ENCODE peak calls at places on chromosomes 16 and 17, in seven cellular contexts. G, C, T, S, W, Z and Y are unnamed samples.

GRCh38 chr16:83533193-83533592 is 274.6 kb upstream of the HSBP1 start:
- DNase-seq in T (peak; percentile 78), C (no peak), S (no peak), W (no peak), Z (peak; percentile 55), G (no peak), Y (peak; percentile 29)

GRCh38 chr17:74585711-74586110 is 6.4 kb downstream of the CD300LD start:
- DNase-seq in Z (no peak), C (no peak), S (no peak), T (no peak), G (no peak), W (no peak), Y (no peak)

GRCh38 chr16:6682142-6682811 is 650.4 kb upstream of the RBFOX1 start:
- DNase-seq in Z (no peak), W (peak; percentile 85), G (peak; percentile 44), S (peak; percentile 34), T (no peak), C (peak; percentile 83), Y (peak; percentile 84)

GRCh38 chr16:75514296-75514695 is 19.1 kb upstream of the CHST6 start:
- DNase-seq in W (no peak), T (no peak), S (no peak), Z (no peak), C (no peak), G (no peak), Y (no peak)

GRCh38 chr16:57600048-57600835 is 28.2 kb upstream of the ADGRG1 start:
- DNase-seq in G (peak; percentile 52), T (peak; percentile 32), S (peak; percentile 76), C (peak; percentile 91), Z (peak; percentile 23), W (peak; percentile 87), Y (peak; percentile 80)

GRCh38 chr16:80899804-80900592 is 95.6 kb upstream of the CDYL2 start:
- DNase-seq in G (no peak), C (no peak), W (peak; percentile 23), T (peak; percentile 76), S (peak; percentile 57), Z (no peak), Y (no peak)

GRCh38 chr16:56294599-56294998 is 103.3 kb downstream of the GNAO1 start:
- DNase-seq in W (no peak), S (peak; percentile 40), G (no peak), T (peak; percentile 83), Z (peak; percentile 19), C (no peak), Y (no peak)

GRCh38 chr17:74118504-74118903 is 85.0 kb upstream of the RPL38 start:
- DNase-seq in C (peak; percentile 98), G (peak; percentile 41), Z (no peak), T (no peak), S (no peak), W (peak; percentile 74), Y (peak; percentile 97)

GRCh38 chr17:44832821-44833220 is 2.7 kb upstream of the GJC1 start:
- DNase-seq in W (no peak), T (no peak), Z (no peak), G (no peak), C (no peak), S (no peak), Y (peak; percentile 85)

GRCh38 chr16:23423496-23424049 is 29.4 kb downstream of the COG7 start:
- DNase-seq in C (no peak), W (no peak), T (peak; percentile 99), S (peak; percentile 87), G (no peak), Z (peak; percentile 97), Y (no peak)

GRCh38 chr17:35001549-35001948 is 21.2 kb downstream of the LIG3 start:
- DNase-seq in W (no peak), C (no peak), T (peak; percentile 6), Z (no peak), S (no peak), G (no peak), Y (no peak)

GRCh38 chr17:48642059-48642842 is 16.1 kb upstream of the HOXB9 start:
- DNase-seq in G (no peak), Z (peak; percentile 76), T (no peak), S (no peak), C (peak; percentile 96), W (peak; percentile 79), Y (peak; percentile 91)

GRCh38 chr17:31538080-31538762 is 146.7 kb downstream of the RAB11FIP4 start:
- DNase-seq in G (no peak), W (no peak), Z (no peak), S (no peak), T (no peak), C (no peak), Y (no peak)

GRCh38 chr16:52546291-52546941 is 527 bp downstream of the TOX3 start:
- DNase-seq in T (no peak), C (peak; percentile 46), G (no peak), Z (no peak), S (no peak), W (peak; percentile 60), Y (peak; percentile 68)

GRCh38 chr17:48587276-48588073 is 2.6 kb downstream of the HOXB3 start:
- DNase-seq in S (no peak), C (no peak), W (no peak), G (no peak), Z (peak; percentile 93), T (peak; percentile 82), Y (no peak)

GRCh38 chr17:42581744-42582270 is 4.3 kb upstream of the PSMC3IP start:
- DNase-seq in G (no peak), Z (no peak), W (no peak), C (no peak), S (no peak), T (no peak), Y (no peak)
- H3K23ac ChIP-seq in G (no peak overlapping the region), Z (no peak overlapping the region), W (no peak overlapping the region), C (no peak overlapping the region), S (no peak overlapping the region), T (no peak overlapping the region), Y (no peak overlapping the region)

DNA sequence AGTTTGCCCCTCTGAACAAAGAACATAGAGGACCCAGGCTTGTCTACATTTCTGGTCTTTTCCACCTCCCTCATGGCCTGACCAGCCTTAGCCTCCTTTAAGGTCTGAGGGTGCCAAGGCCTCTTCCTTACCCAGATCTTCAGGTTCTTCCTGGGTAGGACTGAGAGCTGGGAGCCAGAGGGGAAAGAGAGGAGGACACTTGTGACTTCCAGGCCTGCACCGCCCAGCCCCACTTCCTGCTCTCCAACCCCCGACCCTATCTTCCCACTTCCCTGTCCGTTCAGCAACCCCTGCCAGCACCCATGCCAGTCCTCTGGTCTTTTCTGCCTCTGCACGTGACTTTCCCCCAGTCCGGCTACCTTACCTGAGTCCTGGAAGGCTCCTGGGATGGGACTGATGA is 534 bp downstream of the PRSS36 start:
- DNase-seq in S (no peak), W (no peak), T (no peak), G (no peak), Z (no peak), C (no peak), Y (no peak)
- H3K23ac ChIP-seq in S (no peak overlapping the region), W (no peak overlapping the region), T (no peak overlapping the region), G (no peak overlapping the region), Z (no peak overlapping the region), C (no peak overlapping the region), Y (peak overlapping the region; percentile 3)

GRCh38 chr17:46949291-46950174 is 26.6 kb downstream of the GOSR2 start:
- DNase-seq in W (no peak), G (no peak), S (peak; percentile 31), C (no peak), Z (no peak), T (peak; percentile 48), Y (no peak)

GRCh38 chr17:46952115-46952514 is 26.9 kb downstream of the RPRML start:
- DNase-seq in W (no peak), G (no peak), S (no peak), Z (no peak), T (no peak), C (no peak), Y (no peak)

GRCh38 chr17:46950615-46950996 is 27.6 kb downstream of the GOSR2 start:
- DNase-seq in G (no peak), T (no peak), Z (no peak), C (peak; percentile 20), W (no peak), S (no peak), Y (no peak)

GRCh38 chr17:46950997-46951621 is 27.9 kb downstream of the RPRML start:
- DNase-seq in S (no peak), T (no peak), W (no peak), C (no peak), G (no peak), Z (no peak), Y (peak; percentile 79)

GRCh38 chr17:46951681-46952080 is 27.4 kb downstream of the RPRML start:
- DNase-seq in S (no peak), W (no peak), C (no peak), T (no peak), Z (no peak), G (no peak), Y (no peak)
- H3K23ac ChIP-seq in S (no peak overlapping the region), W (no peak overlapping the region), C (no peak overlapping the region), T (no peak overlapping the region), Z (no peak overlapping the region), G (no peak overlapping the region), Y (no peak overlapping the region)

DNA sequence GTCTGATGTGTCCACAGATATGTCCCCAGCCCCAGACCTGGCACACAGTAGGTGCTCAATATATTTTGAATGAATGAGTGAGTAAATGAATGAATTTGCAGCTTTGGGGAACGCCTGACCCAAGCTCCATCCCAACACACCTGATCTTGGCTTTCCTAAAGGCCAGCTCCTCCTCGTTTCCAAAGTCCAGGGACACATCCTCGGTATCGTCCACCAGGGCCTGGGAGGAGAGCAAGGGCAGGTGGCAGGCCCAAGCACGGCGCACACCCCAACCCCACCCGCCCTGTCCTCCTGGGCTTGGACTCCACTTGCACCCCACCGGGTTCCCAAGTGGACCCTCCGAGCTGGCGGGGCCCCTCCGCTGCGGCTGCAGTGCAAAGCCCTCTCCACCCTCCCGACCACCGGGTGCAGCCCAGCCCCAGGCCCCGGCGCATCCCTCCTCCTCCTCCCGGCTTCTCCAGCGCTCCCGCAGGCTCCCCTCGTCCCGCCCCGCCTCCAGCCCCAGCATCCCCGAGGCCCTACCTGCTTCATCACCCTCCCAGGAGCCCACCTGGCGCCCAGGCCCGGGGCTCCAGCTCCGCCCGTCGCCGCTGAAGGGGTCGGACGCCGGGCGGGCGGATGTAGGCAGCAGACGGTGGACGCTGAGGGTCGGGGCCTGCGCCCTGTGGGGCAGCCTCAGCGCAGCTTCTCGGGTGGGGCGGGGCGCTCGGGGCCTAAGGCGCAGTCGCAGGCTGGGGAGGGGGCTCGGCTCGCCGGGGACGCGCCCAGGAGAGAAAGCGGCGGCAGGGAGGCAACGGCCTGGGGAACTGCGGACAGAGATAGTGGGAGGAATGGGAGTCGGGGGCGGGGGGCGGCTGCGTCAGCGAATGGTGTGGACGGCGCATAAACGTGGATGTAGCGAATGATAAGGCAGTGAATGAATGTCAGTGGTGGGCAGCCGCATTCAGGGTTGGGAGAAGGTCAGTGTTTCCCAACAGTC is at the start of gene TVP23A:
- DNase-seq in T (no peak), W (peak; percentile 84), S (no peak), Z (no peak), G (peak; percentile 45), C (peak; percentile 63), Y (peak; percentile 43)
- H3K23ac ChIP-seq in T (no peak within 1 kb of the TSS), W (no peak within 1 kb of the TSS), S (no peak within 1 kb of the TSS), Z (no peak within 1 kb of the TSS), G (peak within 1 kb of the TSS; percentile 61), C (no peak within 1 kb of the TSS), Y (no peak within 1 kb of the TSS)